ENCODE peak calls at places on chromosome 6, in eight cellular contexts. One of them, this sample, is unnamed.

GRCh38 chr6:34389034-34389433 is 3.4 kb downstream of the NUDT3 start:
- DNase-seq in stimulated activated CD8-positive, alpha-beta memory T cell treated with anti-CD3 and anti-CD28 coated beads, Interleukin-7, amount 100 ng/mL, for 1 hour: no peak
- DNase-seq in CD8-positive, alpha-beta memory T cell: no peak
- DNase-seq in HS-5: no peak
- DNase-seq in lung microvascular endothelial cell: no peak
- DNase-seq in central memory CD4-positive, alpha-beta T cell: no peak
- DNase-seq in midbrain: no peak
- DNase-seq in T-cell: no peak
- DNase-seq in this sample: no peak

GRCh38 chr6:67252663-67253062 is 1382.4 kb upstream of the ADGRB3 start:
- DNase-seq in stimulated activated CD8-positive, alpha-beta memory T cell treated with anti-CD3 and anti-CD28 coated beads, Interleukin-7, amount 100 ng/mL, for 1 hour: no peak
- DNase-seq in CD8-positive, alpha-beta memory T cell: no peak
- DNase-seq in HS-5: peak; percentile 44
- DNase-seq in lung microvascular endothelial cell: no peak
- DNase-seq in central memory CD4-positive, alpha-beta T cell: no peak
- DNase-seq in midbrain: no peak
- DNase-seq in T-cell: no peak
- DNase-seq in this sample: peak; percentile 15

GRCh38 chr6:42030585-42031506 is 19.5 kb upstream of the TAF8 start:
- DNase-seq in stimulated activated CD8-positive, alpha-beta memory T cell treated with anti-CD3 and anti-CD28 coated beads, Interleukin-7, amount 100 ng/mL, for 1 hour: no peak
- DNase-seq in CD8-positive, alpha-beta memory T cell: no peak
- DNase-seq in HS-5: no peak
- DNase-seq in lung microvascular endothelial cell: no peak
- DNase-seq in central memory CD4-positive, alpha-beta T cell: no peak
- DNase-seq in midbrain: no peak
- DNase-seq in T-cell: no peak
- DNase-seq in this sample: peak; percentile 98

GRCh38 chr6:154403803-154404202 is 47.2 kb upstream of the IPCEF1 start:
- DNase-seq in stimulated activated CD8-positive, alpha-beta memory T cell treated with anti-CD3 and anti-CD28 coated beads, Interleukin-7, amount 100 ng/mL, for 1 hour: no peak
- DNase-seq in CD8-positive, alpha-beta memory T cell: no peak
- DNase-seq in HS-5: no peak
- DNase-seq in lung microvascular endothelial cell: no peak
- DNase-seq in central memory CD4-positive, alpha-beta T cell: no peak
- DNase-seq in midbrain: no peak
- DNase-seq in T-cell: no peak
- DNase-seq in this sample: peak; percentile 77

GRCh38 chr6:16476861-16477260 is 238.5 kb downstream of the GMPR start:
- DNase-seq in stimulated activated CD8-positive, alpha-beta memory T cell treated with anti-CD3 and anti-CD28 coated beads, Interleukin-7, amount 100 ng/mL, for 1 hour: no peak
- DNase-seq in CD8-positive, alpha-beta memory T cell: no peak
- DNase-seq in HS-5: no peak
- DNase-seq in lung microvascular endothelial cell: no peak
- DNase-seq in central memory CD4-positive, alpha-beta T cell: no peak
- DNase-seq in midbrain: no peak
- DNase-seq in T-cell: no peak
- DNase-seq in this sample: no peak

GRCh38 chr6:64591682-64592081 is 956.1 kb downstream of the PHF3 start:
- DNase-seq in stimulated activated CD8-positive, alpha-beta memory T cell treated with anti-CD3 and anti-CD28 coated beads, Interleukin-7, amount 100 ng/mL, for 1 hour: no peak
- DNase-seq in CD8-positive, alpha-beta memory T cell: no peak
- DNase-seq in HS-5: no peak
- DNase-seq in lung microvascular endothelial cell: no peak
- DNase-seq in central memory CD4-positive, alpha-beta T cell: no peak
- DNase-seq in midbrain: no peak
- DNase-seq in T-cell: no peak
- DNase-seq in this sample: no peak

GRCh38 chr6:80639243-80639642 is 532.8 kb downstream of the BCKDHB start:
- DNase-seq in stimulated activated CD8-positive, alpha-beta memory T cell treated with anti-CD3 and anti-CD28 coated beads, Interleukin-7, amount 100 ng/mL, for 1 hour: no peak
- DNase-seq in CD8-positive, alpha-beta memory T cell: no peak
- DNase-seq in HS-5: no peak
- DNase-seq in lung microvascular endothelial cell: no peak
- DNase-seq in central memory CD4-positive, alpha-beta T cell: no peak
- DNase-seq in midbrain: no peak
- DNase-seq in T-cell: no peak
- DNase-seq in this sample: no peak

GRCh38 chr6:166515072-166515810 is 71.2 kb downstream of the RAMACL start:
- DNase-seq in stimulated activated CD8-positive, alpha-beta memory T cell treated with anti-CD3 and anti-CD28 coated beads, Interleukin-7, amount 100 ng/mL, for 1 hour: peak; percentile 20
- DNase-seq in CD8-positive, alpha-beta memory T cell: no peak
- DNase-seq in HS-5: peak; percentile 82
- DNase-seq in lung microvascular endothelial cell: peak; percentile 58
- DNase-seq in central memory CD4-positive, alpha-beta T cell: no peak
- DNase-seq in midbrain: no peak
- DNase-seq in T-cell: no peak
- DNase-seq in this sample: peak; percentile 77

GRCh38 chr6:164410017-164410416 is 899.4 kb downstream of the C6orf118 start:
- DNase-seq in stimulated activated CD8-positive, alpha-beta memory T cell treated with anti-CD3 and anti-CD28 coated beads, Interleukin-7, amount 100 ng/mL, for 1 hour: no peak
- DNase-seq in CD8-positive, alpha-beta memory T cell: no peak
- DNase-seq in HS-5: no peak
- DNase-seq in lung microvascular endothelial cell: no peak
- DNase-seq in central memory CD4-positive, alpha-beta T cell: no peak
- DNase-seq in midbrain: no peak
- DNase-seq in T-cell: no peak
- DNase-seq in this sample: no peak

GRCh38 chr6:37141291-37142046 is 28.5 kb upstream of the PIM1 start:
- DNase-seq in stimulated activated CD8-positive, alpha-beta memory T cell treated with anti-CD3 and anti-CD28 coated beads, Interleukin-7, amount 100 ng/mL, for 1 hour: no peak
- DNase-seq in CD8-positive, alpha-beta memory T cell: no peak
- DNase-seq in HS-5: no peak
- DNase-seq in lung microvascular endothelial cell: no peak
- DNase-seq in central memory CD4-positive, alpha-beta T cell: no peak
- DNase-seq in midbrain: peak; percentile 12
- DNase-seq in T-cell: no peak
- DNase-seq in this sample: peak; percentile 56

GRCh38 chr6:122610690-122611455 is 668 bp downstream of the PKIB start:
- DNase-seq in stimulated activated CD8-positive, alpha-beta memory T cell treated with anti-CD3 and anti-CD28 coated beads, Interleukin-7, amount 100 ng/mL, for 1 hour: no peak
- DNase-seq in CD8-positive, alpha-beta memory T cell: no peak
- DNase-seq in HS-5: no peak
- DNase-seq in lung microvascular endothelial cell: peak; percentile 12
- DNase-seq in central memory CD4-positive, alpha-beta T cell: no peak
- DNase-seq in midbrain: peak; percentile 4
- DNase-seq in T-cell: no peak
- DNase-seq in this sample: peak; percentile 31

This sample was measured in myocyte.